ENCODE peak calls at places on chromosomes 4 and X, in nine cellular contexts. X, J, R, L, Z, E, U, G and V are unnamed samples. For H3K27me3, the result is how much of the 10 kb centered on the place peaks cover.

GRCh38 chrX:97175147-97175546 is 291.4 kb downstream of the RPA4 start:
- DNase-seq in X (no peak), J (no peak), R (no peak), L (no peak), Z (no peak), E (no peak), U (no peak), G (no peak), V (no peak)

GRCh38 chr4:128517739-128518510 is 230.3 kb upstream of the PGRMC2 start:
- DNase-seq in X (peak), J (peak), R (peak), L (peak), Z (peak), E (peak), U (no peak), G (peak), V (peak)

GRCh38 chr4:77308843-77309242 is 151.8 kb downstream of the CCNG2 start:
- DNase-seq in X (no peak), J (peak), R (no peak), L (peak), Z (peak), E (no peak), U (no peak), G (no peak), V (peak)

GRCh38 chrX:63404332-63404731 is 53.2 kb upstream of the SPIN4 start:
- DNase-seq in X (no peak), J (no peak), R (no peak), L (no peak), Z (no peak), E (no peak), U (no peak), G (no peak), V (no peak)

GRCh38 chrX:11543249-11543648 is 122.5 kb downstream of the ARHGAP6 start:
- DNase-seq in X (no peak), J (no peak), R (no peak), L (no peak), Z (no peak), E (peak), U (no peak), G (no peak), V (no peak)

GRCh38 chrX:69109706-69110635 is 55.3 kb downstream of the PJA1 start:
- DNase-seq in X (no peak), J (peak), R (no peak), L (peak), Z (peak), E (peak), U (no peak), G (no peak), V (no peak)

GRCh38 chrX:1442016-1442665 is 10.6 kb downstream of the ASMTL start:
- DNase-seq in X (peak), J (no peak), R (no peak), L (no peak), Z (no peak), E (no peak), U (peak), G (no peak), V (no peak)

GRCh38 chrX:154799554-154800348 is 5.5 kb downstream of the MPP1 start:
- DNase-seq in X (no peak), J (no peak), R (no peak), L (peak), Z (peak), E (peak), U (no peak), G (no peak), V (peak)

GRCh38 chr4:8502371-8502770 is 61.8 kb downstream of the TRMT44 start:
- DNase-seq in X (no peak), J (no peak), R (no peak), L (no peak), Z (no peak), E (no peak), U (no peak), G (no peak), V (no peak)

GRCh38 chr4:16779028-16779675 is 119.3 kb downstream of the LDB2 start:
- DNase-seq in X (no peak), J (no peak), R (no peak), L (no peak), Z (no peak), E (no peak), U (no peak), G (no peak), V (no peak)

GRCh38 chr4:7253341-7253700 is 61.0 kb downstream of the SORCS2 start:
- DNase-seq in X (no peak), J (no peak), R (no peak), L (no peak), Z (no peak), E (no peak), U (no peak), G (no peak), V (no peak)

GRCh38 chr4:7255488-7255881 is 63.1 kb downstream of the SORCS2 start:
- DNase-seq in X (no peak), J (no peak), R (no peak), L (no peak), Z (no peak), E (no peak), U (no peak), G (no peak), V (no peak)

GRCh38 chr4:7254736-7255487 is 62.6 kb downstream of the SORCS2 start:
- DNase-seq in X (peak), J (no peak), R (no peak), L (no peak), Z (no peak), E (peak), U (no peak), G (no peak), V (no peak)

GRCh38 chr4:7252510-7253340 is 60.4 kb downstream of the SORCS2 start:
- DNase-seq in X (no peak), J (no peak), R (no peak), L (no peak), Z (no peak), E (no peak), U (no peak), G (no peak), V (no peak)

DNA sequence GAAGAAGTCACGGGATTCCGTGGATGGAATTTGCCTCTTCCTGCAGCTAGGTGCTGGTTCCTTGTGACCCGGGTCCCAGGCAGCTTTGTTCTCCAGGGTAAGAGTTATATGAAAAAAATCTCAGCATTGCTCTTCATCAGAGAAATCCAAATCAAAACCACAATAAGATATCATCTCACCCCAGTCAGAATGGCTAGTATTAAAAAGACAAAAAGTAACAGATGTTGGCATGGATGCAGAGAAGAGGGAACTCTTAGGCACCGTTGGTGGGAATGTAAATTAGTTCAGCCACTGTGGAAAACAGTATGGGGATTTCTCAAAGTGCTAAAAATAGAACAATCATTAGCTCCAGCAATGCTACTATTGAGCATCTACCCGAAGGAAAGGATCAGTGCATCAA is 61.5 kb downstream of the SORCS2 start:
- DNase-seq in X (no peak), J (no peak), R (no peak), L (no peak), Z (no peak), E (no peak), U (no peak), G (no peak), V (no peak)
- H3K27me3 ChIP-seq in X (under half), J (under half), R (under half), L (under half), Z (under half), E (under half), U (under half), G (under half), V (under half)

GRCh38 chrX:108157628-108158027 is 66.0 kb downstream of the ATG4A start:
- DNase-seq in X (no peak), J (no peak), R (no peak), L (no peak), Z (no peak), E (no peak), U (no peak), G (no peak), V (no peak)

GRCh38 chrX:108156934-108157466 is 65.4 kb downstream of the ATG4A start:
- DNase-seq in X (no peak), J (no peak), R (no peak), L (no peak), Z (no peak), E (no peak), U (no peak), G (no peak), V (no peak)

GRCh38 chrX:108160309-108160708 is 68.7 kb downstream of the ATG4A start:
- DNase-seq in X (no peak), J (no peak), R (no peak), L (no peak), Z (no peak), E (no peak), U (no peak), G (no peak), V (no peak)

GRCh38 chrX:108159028-108159670 is 67.6 kb downstream of the ATG4A start:
- DNase-seq in X (no peak), J (no peak), R (no peak), L (no peak), Z (no peak), E (no peak), U (no peak), G (no peak), V (no peak)

GRCh38 chrX:108156082-108156481 is 64.5 kb downstream of the ATG4A start:
- DNase-seq in X (no peak), J (no peak), R (no peak), L (no peak), Z (no peak), E (no peak), U (no peak), G (no peak), V (no peak)
- H3K27me3 ChIP-seq in X (under half), J (under half), R (under half), L (under half), Z (under half), E (under half), U (under half), G (under half), V (under half)

DNA sequence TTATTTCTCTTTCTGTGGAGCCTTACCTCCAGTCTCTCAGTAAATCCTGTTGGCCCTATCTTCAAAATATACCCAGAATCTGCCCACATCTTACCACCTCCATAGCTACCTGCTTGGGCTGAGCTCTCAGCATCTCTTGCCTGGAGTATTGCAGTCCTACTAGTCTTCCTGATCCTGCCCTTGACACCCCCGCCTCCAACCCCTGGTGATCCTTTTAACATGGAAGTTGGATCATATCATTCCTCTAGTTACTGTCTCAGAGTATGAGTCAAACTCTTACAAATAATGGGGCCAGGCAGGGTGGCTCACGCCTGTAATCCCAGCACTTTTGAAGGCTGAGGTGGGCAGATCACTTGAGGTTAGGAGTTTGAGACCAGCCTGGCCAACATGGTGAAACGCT is 43.1 kb upstream of the SETD7 start:
- DNase-seq in X (no peak), J (no peak), R (no peak), L (no peak), Z (no peak), E (no peak), U (no peak), G (no peak), V (no peak)
- H3K27me3 ChIP-seq in X (under half), J (under half), R (under half), L (under half), Z (under half), E (under half), U (under half), G (under half), V (under half)

DNA sequence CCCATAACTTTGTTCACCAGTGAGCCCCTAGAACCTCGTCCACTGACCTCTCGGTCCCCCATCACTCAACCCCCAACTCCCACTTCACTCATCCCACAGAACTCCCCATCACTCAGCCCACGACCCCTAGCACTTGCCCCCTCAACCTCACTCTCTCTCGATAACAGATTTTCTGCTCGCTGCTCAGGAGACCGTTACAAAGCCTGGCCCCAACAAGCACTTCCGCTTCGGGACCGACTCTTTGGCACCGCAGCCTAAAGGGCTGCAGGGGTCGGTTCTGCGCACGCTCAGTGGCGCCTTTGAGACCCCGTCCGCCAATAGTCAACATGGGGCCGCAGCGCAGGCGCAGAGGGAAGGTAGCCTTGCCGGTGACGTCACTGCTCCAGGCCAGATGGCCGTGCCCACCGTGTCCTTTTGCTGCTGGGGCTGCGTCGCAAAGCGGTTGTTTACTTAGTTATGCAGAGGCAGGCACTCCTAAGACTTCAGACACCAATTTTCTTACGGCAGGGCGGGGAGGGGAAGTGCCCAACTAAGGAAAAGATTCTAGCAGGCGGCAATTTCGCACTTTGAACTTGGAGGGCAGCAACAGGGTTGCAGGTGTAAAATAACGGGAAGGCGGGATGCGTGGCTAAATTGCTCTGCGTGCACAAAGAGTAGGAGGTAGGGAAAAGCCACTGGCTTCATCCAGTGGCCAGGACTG is at the start of gene ZNF182:
- DNase-seq in X (peak), J (peak), R (peak), L (peak), Z (peak), E (peak), U (peak), G (peak), V (peak)
- H3K27me3 ChIP-seq in X (under half), J (under half), R (under half), L (under half), Z (under half), E (under half), U (under half), G (under half), V (under half)

GRCh38 chr4:6252051-6252450 is 17.6 kb upstream of the WFS1 start:
- DNase-seq in X (no peak), J (no peak), R (no peak), L (no peak), Z (no peak), E (no peak), U (no peak), G (no peak), V (no peak)

GRCh38 chr4:6253111-6253510 is 16.5 kb upstream of the WFS1 start:
- DNase-seq in X (no peak), J (no peak), R (no peak), L (no peak), Z (no peak), E (no peak), U (no peak), G (no peak), V (no peak)

GRCh38 chr4:6251365-6251764 is 18.3 kb upstream of the WFS1 start:
- DNase-seq in X (no peak), J (no peak), R (no peak), L (no peak), Z (no peak), E (no peak), U (no peak), G (no peak), V (no peak)

GRCh38 chr4:6250235-6250983 is 19.2 kb upstream of the WFS1 start:
- DNase-seq in X (no peak), J (peak), R (no peak), L (peak), Z (peak), E (no peak), U (no peak), G (no peak), V (peak)

DNA sequence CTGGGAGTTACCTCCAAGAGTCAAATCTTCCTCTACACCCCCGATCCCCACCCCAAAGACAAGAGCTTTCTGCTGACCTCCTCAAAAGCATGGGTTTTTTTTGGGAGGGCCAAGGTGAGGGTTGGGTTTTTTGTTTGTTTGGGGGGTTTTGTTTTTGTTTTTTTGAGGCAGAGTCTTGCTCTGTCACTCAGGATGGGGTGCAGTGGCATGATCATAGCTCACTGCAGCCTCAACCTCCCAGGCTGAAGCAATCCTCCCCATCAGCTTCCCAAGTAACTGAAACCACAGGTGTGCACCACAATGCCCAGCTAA is 18.7 kb upstream of the WFS1 start:
- DNase-seq in X (no peak), J (no peak), R (no peak), L (no peak), Z (no peak), E (no peak), U (no peak), G (no peak), V (no peak)
- H3K27me3 ChIP-seq in X (under half), J (under half), R (under half), L (under half), Z (under half), E (under half), U (under half), G (under half), V (under half)

GRCh38 chr4:37245391-37245954 is 930 bp downstream of the NWD2 start:
- DNase-seq in X (no peak), J (no peak), R (no peak), L (peak), Z (no peak), E (no peak), U (no peak), G (no peak), V (no peak)
- H3K27me3 ChIP-seq in X (under half), J (under half), R (under half), L (half or more), Z (half or more), E (under half), U (under half), G (under half), V (under half)

DNA sequence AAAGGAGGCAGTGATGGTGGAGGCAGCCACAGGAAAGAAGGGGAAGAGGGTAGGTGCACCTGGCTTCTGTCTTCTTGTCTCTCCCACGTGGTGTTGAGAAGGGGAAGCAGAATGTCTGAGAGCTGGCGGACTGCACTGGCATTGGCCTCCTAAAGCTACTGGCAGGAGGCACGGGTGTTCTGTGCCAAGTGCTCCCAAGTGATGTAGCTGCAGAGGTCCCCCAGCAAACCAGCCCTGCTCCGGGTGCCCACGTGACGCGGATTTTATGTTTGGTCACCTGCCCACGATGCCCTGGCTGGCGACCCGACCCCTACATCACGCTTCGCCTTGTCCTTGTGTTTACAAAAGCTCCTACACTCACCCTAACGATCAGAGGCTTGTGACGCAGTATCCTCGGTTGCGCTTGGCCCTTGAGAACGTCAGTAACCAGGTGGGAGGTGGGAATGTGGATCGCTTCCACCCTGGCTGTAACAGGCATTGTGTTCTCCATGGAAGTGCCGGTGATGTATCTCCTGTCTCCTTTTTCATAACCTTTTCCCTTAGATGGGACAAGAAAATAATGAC is 28.4 kb upstream of the XG start:
- DNase-seq in X (peak), J (no peak), R (no peak), L (no peak), Z (no peak), E (no peak), U (no peak), G (no peak), V (no peak)
- H3K27me3 ChIP-seq in X (under half), J (under half), R (under half), L (under half), Z (under half), E (under half), U (under half), G (under half), V (under half)

GRCh38 chr4:113981591-113981990 is 2.1 kb upstream of the ARSJ start:
- DNase-seq in X (no peak), J (no peak), R (no peak), L (no peak), Z (no peak), E (no peak), U (no peak), G (no peak), V (no peak)
- H3K27me3 ChIP-seq in X (under half), J (under half), R (under half), L (under half), Z (under half), E (under half), U (under half), G (under half), V (under half)

GRCh38 chr4:73948990-73949706 is 32.7 kb downstream of the PF4 start:
- DNase-seq in X (no peak), J (no peak), R (no peak), L (no peak), Z (no peak), E (no peak), U (no peak), G (no peak), V (no peak)
- H3K27me3 ChIP-seq in X (under half), J (under half), R (under half), L (under half), Z (under half), E (under half), U (under half), G (under half), V (under half)